ENCODE peak calls at places on chromosomes 11 and 22, in five cellular contexts. I, T, K, Z and Q are unnamed samples.

GRCh38 chr11:20089796-20090653 is 70.2 kb downstream of the DBX1 start:
- DNase-seq in I (peak; percentile 70), T (no peak), K (no peak), Z (no peak), Q (no peak)

GRCh38 chr11:61976813-61977475 is 9.5 kb upstream of the FTH1 start:
- DNase-seq in I (no peak), T (no peak), K (no peak), Z (no peak), Q (no peak)

GRCh38 chr22:38316340-38317236 is 645 bp downstream of the CSNK1E start:
- DNase-seq in I (peak; percentile 66), T (no peak), K (peak; percentile 54), Z (peak; percentile 31), Q (no peak)

GRCh38 chr22:50730013-50730891 is 7.8 kb upstream of the ACR start:
- DNase-seq in I (no peak), T (no peak), K (no peak), Z (no peak), Q (no peak)

GRCh38 chr11:93500759-93501158 is 42.4 kb downstream of the SMCO4 start:
- DNase-seq in I (no peak), T (no peak), K (no peak), Z (no peak), Q (no peak)

GRCh38 chr11:85718126-85718943 is 32.3 kb upstream of the CCDC89 start:
- DNase-seq in I (no peak), T (no peak), K (no peak), Z (no peak), Q (no peak)

GRCh38 chr22:46239261-46240048 is 10.6 kb downstream of the CDPF1 start:
- DNase-seq in I (no peak), T (no peak), K (no peak), Z (no peak), Q (no peak)

GRCh38 chr11:34161812-34162506 is 56.5 kb downstream of the NAT10 start:
- DNase-seq in I (no peak), T (no peak), K (peak; percentile 14), Z (no peak), Q (no peak)

GRCh38 chr11:67370351-67371076 is 2.9 kb downstream of the CLCF1 start:
- DNase-seq in I (no peak), T (no peak), K (no peak), Z (no peak), Q (no peak)

GRCh38 chr11:47979378-47980092 is 824 bp upstream of the PTPRJ start:
- DNase-seq in I (no peak), T (peak; percentile 18), K (no peak), Z (no peak), Q (no peak)

GRCh38 chr22:31488988-31489617 is 539 bp downstream of the EIF4ENIF1 start:
- DNase-seq in I (peak; percentile 36), T (peak; percentile 27), K (peak; percentile 2), Z (peak; percentile 23), Q (no peak)

GRCh38 chr11:93568726-93569125 is 25.5 kb upstream of the SMCO4 start:
- DNase-seq in I (no peak), T (no peak), K (no peak), Z (no peak), Q (no peak)

GRCh38 chr22:46079861-46080821 is 70.2 kb upstream of the PPARA start:
- DNase-seq in I (peak; percentile 67), T (no peak), K (no peak), Z (no peak), Q (no peak)

GRCh38 chr22:30214703-30215405 is 31.7 kb downstream of the LIF start:
- DNase-seq in I (no peak), T (no peak), K (no peak), Z (no peak), Q (no peak)

GRCh38 chr22:22948651-22949611 is 61.3 kb downstream of the IGLL5 start:
- DNase-seq in I (no peak), T (no peak), K (no peak), Z (peak; percentile 4), Q (no peak)

GRCh38 chr11:93902921-93903320 is 52.5 kb upstream of the VSTM5 start:
- DNase-seq in I (no peak), T (no peak), K (no peak), Z (no peak), Q (no peak)

GRCh38 chr11:130848361-130849214 is 67.7 kb downstream of the SNX19 start:
- DNase-seq in I (no peak), T (no peak), K (no peak), Z (peak; percentile 83), Q (no peak)

GRCh38 chr22:19061471-19062138 is 60.6 kb downstream of the DGCR2 start:
- DNase-seq in I (no peak), T (no peak), K (no peak), Z (no peak), Q (no peak)

GRCh38 chr11:128174465-128175101 is 412.8 kb downstream of the ETS1 start:
- DNase-seq in I (no peak), T (no peak), K (no peak), Z (no peak), Q (peak; percentile 58)

GRCh38 chr11:122895591-122895990 is 13.0 kb downstream of the JHY start:
- DNase-seq in I (no peak), T (no peak), K (no peak), Z (no peak), Q (no peak)

GRCh38 chr22:41021039-41021654 is 70.0 kb downstream of the RBX1 start:
- DNase-seq in I (no peak), T (no peak), K (no peak), Z (peak; percentile 7), Q (no peak)

GRCh38 chr11:2685566-2686359 is 14.0 kb downstream of the KCNQ1OT1 start:
- DNase-seq in I (no peak), T (no peak), K (no peak), Z (no peak), Q (no peak)

GRCh38 chr11:61075891-61076290 is 26.4 kb upstream of the CD5 start:
- DNase-seq in I (peak; percentile 71), T (no peak), K (no peak), Z (no peak), Q (peak; percentile 7)

GRCh38 chr22:49992921-49993648 is 19.5 kb downstream of the IL17REL start:
- DNase-seq in I (peak; percentile 80), T (no peak), K (peak; percentile 48), Z (peak; percentile 64), Q (no peak)

GRCh38 chr11:83865636-83866461 is 579.7 kb upstream of the CCDC90B start:
- DNase-seq in I (no peak), T (no peak), K (no peak), Z (no peak), Q (peak; percentile 4)

GRCh38 chr22:45336971-45337431 is 27.3 kb downstream of the FAM118A start:
- DNase-seq in I (peak; percentile 84), T (no peak), K (no peak), Z (no peak), Q (no peak)

GRCh38 chr11:118524356-118524755 is 2.9 kb upstream of the TTC36 start:
- DNase-seq in I (no peak), T (no peak), K (no peak), Z (no peak), Q (no peak)

GRCh38 chr11:126586303-126586627 is 230.8 kb downstream of the ST3GAL4 start:
- DNase-seq in I (no peak), T (no peak), K (no peak), Z (no peak), Q (no peak)
- H3K4me3 ChIP-seq in I (no peak overlapping the region), T (no peak overlapping the region), K (no peak overlapping the region), Z (no peak overlapping the region), Q (peak overlapping the region; percentile 27)

GRCh38 chr11:46977940-46978595 is 41.5 kb downstream of the CSTPP1 start:
- DNase-seq in I (no peak), T (no peak), K (no peak), Z (no peak), Q (no peak)

GRCh38 chr11:46976182-46976854 is 39.8 kb downstream of the CSTPP1 start:
- DNase-seq in I (no peak), T (no peak), K (no peak), Z (no peak), Q (no peak)

GRCh38 chr11:46979358-46979757 is 42.8 kb downstream of the CSTPP1 start:
- DNase-seq in I (no peak), T (no peak), K (no peak), Z (no peak), Q (no peak)

GRCh38 chr11:46981429-46981828 is 44.9 kb downstream of the CSTPP1 start:
- DNase-seq in I (no peak), T (no peak), K (no peak), Z (peak; percentile 55), Q (no peak)

GRCh38 chr11:46977038-46977818 is 40.7 kb downstream of the CSTPP1 start:
- DNase-seq in I (no peak), T (peak; percentile 44), K (no peak), Z (no peak), Q (no peak)
- H3K4me3 ChIP-seq in I (no peak overlapping the region), T (peak overlapping the region; percentile 29), K (no peak overlapping the region), Z (no peak overlapping the region), Q (no peak overlapping the region)

DNA sequence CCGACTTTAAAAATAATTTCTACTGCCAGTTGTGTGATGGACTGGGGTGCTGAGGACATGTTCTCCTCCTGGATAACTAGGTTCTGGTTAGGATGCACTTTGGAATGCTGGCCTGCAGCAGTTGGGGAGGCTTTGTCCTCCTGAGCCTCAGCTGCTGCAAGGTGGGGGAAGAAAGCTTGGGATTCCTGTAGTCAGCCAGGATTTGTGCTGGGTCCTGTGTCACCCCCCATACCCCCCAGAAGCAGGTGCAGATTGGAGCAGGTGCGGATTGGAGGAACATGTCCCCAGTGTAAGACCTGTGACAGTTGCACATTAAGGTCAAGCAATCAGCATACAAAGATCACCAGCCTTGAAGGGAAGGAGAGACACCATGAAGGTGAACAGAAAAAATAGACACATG is 51.1 kb downstream of the MED15 start:
- DNase-seq in I (no peak), T (no peak), K (no peak), Z (no peak), Q (no peak)
- H3K4me3 ChIP-seq in I (no peak overlapping the region), T (no peak overlapping the region), K (no peak overlapping the region), Z (no peak overlapping the region), Q (no peak overlapping the region)

DNA sequence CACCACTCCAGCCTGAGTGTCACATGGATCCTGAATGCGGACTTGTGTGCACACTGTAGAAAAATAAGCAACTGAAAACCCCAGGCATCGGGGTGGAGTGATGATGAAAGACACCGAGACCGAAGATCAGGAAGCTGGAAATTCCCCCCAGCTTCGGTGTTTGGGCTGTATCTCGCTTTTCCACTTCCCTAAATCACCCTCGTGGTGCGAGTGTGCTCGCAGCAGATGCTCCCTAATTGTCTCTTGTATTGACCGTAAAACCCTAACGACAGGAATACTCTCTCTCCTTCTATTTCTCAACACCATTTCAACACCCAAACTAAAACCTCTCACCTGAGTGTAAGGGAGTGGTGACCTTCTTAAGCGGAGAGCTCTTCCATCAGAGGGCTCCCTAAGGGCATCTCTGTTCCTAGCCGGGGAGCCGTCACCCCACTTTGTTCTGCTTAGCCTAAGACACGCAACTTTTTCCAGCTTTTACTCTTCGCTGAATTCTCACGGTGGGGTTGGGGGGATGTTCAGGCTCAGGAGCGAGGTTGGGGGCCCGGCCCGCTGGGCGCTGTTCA is 637 bp upstream of the GRK3 start:
- DNase-seq in I (no peak), T (no peak), K (no peak), Z (no peak), Q (no peak)
- H3K4me3 ChIP-seq in I (peak overlapping the region; percentile 94), T (peak overlapping the region; percentile 62), K (peak overlapping the region; percentile 58), Z (peak overlapping the region; percentile 63), Q (peak overlapping the region; percentile 48)

GRCh38 chr11:116928845-116929244 is 91.4 kb upstream of the APOA1 start:
- DNase-seq in I (no peak), T (no peak), K (no peak), Z (no peak), Q (no peak)
- H3K4me3 ChIP-seq in I (no peak overlapping the region), T (no peak overlapping the region), K (no peak overlapping the region), Z (no peak overlapping the region), Q (no peak overlapping the region)